ENCODE peak calls at places on chromosomes 4 and X, in five cellular contexts. P is IMR-90, M is A549, N is K562, R is GM12878. C is an unnamed sample.

GRCh38 chr4:186068581-186069402 is at the start of gene TLR3:
- DNase-seq in M (no peak), R (no peak), N (no peak), P (peak; percentile 22), C (no peak)

GRCh38 chrX:72020204-72020603 is 109.6 kb downstream of the NHSL2 start:
- DNase-seq in R (no peak), M (no peak), N (no peak), P (no peak), C (no peak)

GRCh38 chr4:18388029-18388428 is 366.5 kb upstream of the LCORL start:
- DNase-seq in M (no peak), P (no peak), R (no peak), N (no peak), C (no peak)

GRCh38 chr4:119598521-119598920 is 30.1 kb downstream of the PDE5A start:
- DNase-seq in N (no peak), R (no peak), M (no peak), P (no peak), C (no peak)

GRCh38 chr4:8179074-8179473 is 20.0 kb upstream of the SH3TC1 start:
- DNase-seq in N (no peak), M (no peak), P (no peak), R (no peak), C (no peak)

GRCh38 chr4:36351082-36351666 is 69.8 kb downstream of the DTHD1 start:
- DNase-seq in N (peak; percentile 18), R (peak; percentile 37), P (peak; percentile 10), M (peak; percentile 3), C (peak; percentile 65)

GRCh38 chr4:40601641-40602040 is 28.0 kb downstream of the RBM47 start:
- DNase-seq in N (no peak), M (no peak), R (no peak), P (no peak), C (no peak)

GRCh38 chrX:51802917-51803688 is 59.9 kb downstream of the GSPT2 start:
- DNase-seq in R (peak; percentile 15), P (peak; percentile 67), M (peak; percentile 9), N (peak; percentile 19), C (peak; percentile 59)

GRCh38 chr4:61202100-61202637 is 2.0 kb downstream of the ADGRL3 start:
- DNase-seq in R (no peak), M (no peak), P (no peak), N (no peak), C (peak; percentile 49)

GRCh38 chrX:31233941-31234496 is 162.2 kb upstream of the FTHL17 start:
- DNase-seq in M (no peak), P (no peak), R (no peak), N (no peak), C (peak; percentile 23)

GRCh38 chr4:156771171-156771837 is 200.3 kb downstream of the PDGFC start:
- DNase-seq in N (no peak), M (no peak), R (no peak), P (peak; percentile 69), C (no peak)

GRCh38 chr4:17875402-17876070 is 64.8 kb downstream of the NCAPG start:
- DNase-seq in M (no peak), N (no peak), R (peak; percentile 45), P (no peak), C (no peak)

GRCh38 chrX:49919617-49920016 is 2.8 kb upstream of the CLCN5 start:
- DNase-seq in M (peak; percentile 8), N (peak; percentile 57), R (no peak), P (peak; percentile 46), C (peak; percentile 50)

GRCh38 chr4:1683371-1683902 is 676 bp downstream of the FAM53A start:
- DNase-seq in M (no peak), P (peak; percentile 88), N (no peak), R (no peak), C (peak; percentile 42)

GRCh38 chrX:10021461-10022272 is 54.5 kb downstream of the CLDN34 start:
- DNase-seq in N (no peak), P (peak; percentile 14), M (no peak), R (no peak), C (no peak)

GRCh38 chr4:185811509-185812364 is at the start of gene SORBS2:
- DNase-seq in R (peak; percentile 56), N (no peak), P (peak; percentile 25), M (no peak), C (no peak)

GRCh38 chr4:8502836-8503585 is 62.4 kb downstream of the TRMT44 start:
- DNase-seq in M (no peak), R (no peak), P (no peak), N (no peak), C (no peak)

GRCh38 chr4:127406187-127406586 is 226.6 kb upstream of the INTU start:
- DNase-seq in N (no peak), R (no peak), M (no peak), P (no peak), C (no peak)

GRCh38 chrX:42751573-42751972 is 26.4 kb downstream of the PPP1R2C start:
- DNase-seq in N (no peak), M (no peak), R (no peak), P (peak; percentile 15), C (no peak)

GRCh38 chr4:48706741-48707140 is 73.3 kb downstream of the FRYL start:
- DNase-seq in P (no peak), M (no peak), R (no peak), N (no peak), C (no peak)

GRCh38 chr4:177380730-177381287 is 61.4 kb downstream of the AGA start:
- DNase-seq in R (no peak), M (peak; percentile 17), N (peak; percentile 17), P (no peak), C (peak; percentile 71)

GRCh38 chr4:55791666-55792065 is 27.9 kb upstream of the EXOC1L start:
- DNase-seq in N (no peak), P (no peak), M (no peak), R (no peak), C (no peak)

GRCh38 chrX:2401590-2402360 is 99.0 kb downstream of the DHRSX start:
- DNase-seq in R (no peak), P (no peak), M (no peak), N (no peak), C (no peak)

GRCh38 chrX:142251202-142251601 is 46.1 kb upstream of the MAGEC2 start:
- DNase-seq in P (no peak), R (no peak), M (no peak), N (no peak), C (no peak)

GRCh38 chr4:6988016-6988715 is 55.0 kb upstream of the TADA2B start:
- DNase-seq in M (no peak), N (peak; percentile 37), R (no peak), P (no peak), C (no peak)

GRCh38 chr4:23268072-23268771 is 575.5 kb downstream of the GBA3 start:
- DNase-seq in R (no peak), N (no peak), M (no peak), P (no peak), C (no peak)

GRCh38 chr4:3767569-3768288 is 1.5 kb downstream of the ADRA2C start:
- DNase-seq in M (no peak), R (no peak), P (no peak), N (no peak), C (peak; percentile 71)

GRCh38 chr4:109424093-109424818 is 9.4 kb upstream of the SEC24B start:
- DNase-seq in R (no peak), N (peak; percentile 14), P (no peak), M (no peak), C (no peak)

GRCh38 chr4:83604315-83604714 is 68.4 kb downstream of the GPAT3 start:
- DNase-seq in R (no peak), N (no peak), P (no peak), M (no peak), C (no peak)

DNA sequence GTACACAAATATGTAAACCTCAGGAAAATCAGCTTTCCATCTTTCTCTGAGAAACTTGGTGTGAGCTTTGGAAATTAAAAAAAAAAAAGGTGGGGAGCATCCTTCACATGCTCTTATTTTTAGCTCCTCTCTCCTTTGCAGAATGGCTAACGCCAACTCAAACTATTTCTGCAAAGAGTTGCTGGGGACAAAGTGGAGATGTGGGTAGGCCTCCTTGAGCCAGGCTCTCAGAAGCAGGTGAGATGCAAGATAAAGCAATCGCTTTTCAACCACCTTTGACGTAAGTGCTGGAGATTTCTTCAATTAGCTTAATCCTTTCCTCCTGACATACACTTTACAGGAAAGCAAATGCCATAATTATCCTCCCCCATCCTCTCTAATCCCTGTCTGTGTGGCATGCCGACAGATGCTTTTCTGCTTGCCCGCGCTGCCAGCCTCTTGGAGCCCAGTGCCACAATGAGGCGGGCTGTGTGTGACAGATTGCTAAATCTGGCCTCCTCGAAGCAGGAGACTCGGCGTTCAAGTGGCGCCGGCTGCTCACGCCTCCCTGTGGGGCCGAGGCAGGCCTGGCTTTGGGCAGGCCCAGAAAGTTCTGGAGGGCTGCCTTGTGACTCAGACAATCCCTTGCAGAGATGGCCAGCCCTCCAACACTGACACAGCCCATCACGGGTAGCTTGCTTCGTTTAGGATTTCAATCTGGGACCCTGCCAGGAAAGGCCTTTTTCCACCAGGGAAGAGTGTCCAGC is 64.9 kb upstream of the SOD3 start:
- DNase-seq in R (no peak), P (peak; percentile 54), M (no peak), N (no peak), C (no peak)
- TF ChIP-seq USF2 in R (no peak), P (no peak), M (no peak), N (no peak), C (no peak)

GRCh38 chrX:27597506-27597905 is 7.4 kb downstream of the DCAF8L2 start:
- DNase-seq in R (no peak), P (no peak), N (no peak), M (no peak), C (no peak)
- TF ChIP-seq CTCF in R (no peak), P (no peak), N (no peak), M (no peak), C (no peak)

GRCh38 chr4:37675587-37676290 is 10.4 kb downstream of the RELL1 start:
- DNase-seq in R (peak; percentile 85), N (no peak), P (no peak), M (no peak), C (no peak)
- TF ChIP-seq USF2 in R (no peak), N (no peak), P (no peak), M (no peak), C (no peak)

DNA sequence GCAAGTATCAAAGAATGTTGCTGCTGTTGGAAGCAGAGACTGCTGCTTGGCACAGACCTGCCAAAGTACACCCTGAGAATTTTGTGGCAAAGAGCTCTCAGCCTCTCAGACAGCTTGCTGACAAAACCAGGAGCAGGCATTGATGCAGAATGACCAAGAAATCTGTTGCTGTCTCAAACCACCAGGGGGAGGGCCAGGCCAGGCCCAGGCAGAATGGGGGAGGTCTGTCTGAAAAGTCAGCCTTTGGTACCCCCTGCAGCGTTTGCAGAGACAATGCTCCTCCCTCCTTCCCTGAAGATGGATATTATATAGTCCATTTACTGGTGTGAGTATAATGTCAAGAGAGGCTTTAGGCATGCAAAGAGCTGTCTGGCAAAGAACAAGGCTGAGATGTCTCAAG is 52.9 kb upstream of the TRPC5OS start:
- DNase-seq in R (no peak), M (peak; percentile 9), N (peak; percentile 38), P (peak; percentile 25), C (peak; percentile 68)
- TF ChIP-seq CTCF in R (peak; percentile 51), M (no peak), N (peak; percentile 57), P (peak; percentile 49), C (peak; percentile 57)

GRCh38 chr4:24601121-24601520 is 16.8 kb upstream of the DHX15 start:
- DNase-seq in M (no peak), R (no peak), P (no peak), N (no peak), C (no peak)

GRCh38 chr4:24603343-24603742 is 19.0 kb upstream of the DHX15 start:
- DNase-seq in R (no peak), N (no peak), M (no peak), P (no peak), C (no peak)

GRCh38 chr4:24607338-24607737 is 23.0 kb upstream of the DHX15 start:
- DNase-seq in N (no peak), P (peak; percentile 19), R (no peak), M (no peak), C (no peak)

GRCh38 chr4:24599275-24599674 is 14.9 kb upstream of the DHX15 start:
- DNase-seq in P (no peak), R (no peak), M (no peak), N (no peak), C (no peak)

GRCh38 chr4:24604558-24605214 is 20.3 kb upstream of the DHX15 start:
- DNase-seq in N (no peak), P (no peak), M (no peak), R (no peak), C (no peak)
- TF ChIP-seq USF2 in N (no peak), P (no peak), M (no peak), R (no peak), C (no peak)

C was measured in WTC11.